ENCODE peak calls at places on chromosomes 13 and 19, in eight cellular contexts. Y is osteoblast, U is astrocyte of the spinal cord, T is upper lobe of left lung, D is DMS153, Q is anterior cingulate cortex, H is Caki2, N is T-helper 2 cell. K is an unnamed sample.

GRCh38 chr13:74132768-74133656 is 1.2 kb downstream of the KLF12 start:
- DNase-seq in Y (peak; percentile 74), U (peak; percentile 35), T (peak; percentile 30), D (no peak), Q (no peak), H (peak; percentile 29), N (peak; percentile 30), K (peak; percentile 26)

GRCh38 chr19:40466219-40467006 is at the start of gene SPTBN4:
- DNase-seq in Y (peak; percentile 66), U (no peak), T (peak; percentile 25), D (no peak), Q (peak; percentile 66), H (no peak), N (peak; percentile 63), K (peak; percentile 30)

GRCh38 chr19:47539747-47540311 is 25.0 kb upstream of the NAPA start:
- DNase-seq in Y (no peak), U (no peak), T (no peak), D (no peak), Q (no peak), H (no peak), N (no peak), K (no peak)

GRCh38 chr13:109816979-109817275 is 30.5 kb upstream of the IRS2 start:
- DNase-seq in Y (no peak), U (peak; percentile 34), T (no peak), D (no peak), Q (no peak), H (no peak), N (no peak), K (no peak)

GRCh38 chr13:26658491-26658890 is 101.0 kb downstream of the WASF3 start:
- DNase-seq in Y (no peak), U (no peak), T (no peak), D (peak; percentile 26), Q (peak; percentile 27), H (no peak), N (no peak), K (no peak)

GRCh38 chr13:99662678-99663077 is 161.4 kb downstream of the TM9SF2 start:
- DNase-seq in Y (no peak), U (no peak), T (no peak), D (no peak), Q (no peak), H (no peak), N (no peak), K (no peak)

GRCh38 chr19:37353968-37354367 is 16.9 kb upstream of the ZNF527 start:
- DNase-seq in Y (no peak), U (no peak), T (no peak), D (no peak), Q (no peak), H (no peak), N (no peak), K (no peak)

GRCh38 chr19:46081928-46082727 is 41.3 kb upstream of the IGFL4 start:
- DNase-seq in Y (peak; percentile 56), U (peak; percentile 65), T (no peak), D (peak; percentile 7), Q (no peak), H (peak; percentile 55), N (no peak), K (no peak)

GRCh38 chr19:29413435-29413834 is 112.4 kb upstream of the VSTM2B start:
- DNase-seq in Y (no peak), U (no peak), T (no peak), D (no peak), Q (no peak), H (no peak), N (no peak), K (no peak)